ENCODE peak calls at places on chromosomes 12 and 14, in seven cellular contexts. One of them, this sample, is unnamed. For H3K4me1, the result is how much of the 10 kb centered on the place peaks cover.

GRCh38 chr12:96255077-96255476 is 60.9 kb downstream of the ELK3 start:
- DNase-seq in astrocyte: peak
- DNase-seq in small intestine: no peak
- DNase-seq in BE2C: no peak
- DNase-seq in left ventricle myocardium inferior: peak
- DNase-seq in endodermal cell: no peak
- DNase-seq in mammary epithelial cell: no peak
- DNase-seq in this sample: peak

GRCh38 chr12:67355428-67356385 is 86.5 kb downstream of the CAND1 start:
- DNase-seq in astrocyte: peak
- DNase-seq in small intestine: peak
- DNase-seq in BE2C: peak
- DNase-seq in left ventricle myocardium inferior: no peak
- DNase-seq in endodermal cell: peak
- DNase-seq in mammary epithelial cell: peak
- DNase-seq in this sample: no peak

GRCh38 chr12:23472329-23472971 is 477.0 kb downstream of the SOX5 start:
- DNase-seq in astrocyte: no peak
- DNase-seq in small intestine: no peak
- DNase-seq in BE2C: no peak
- DNase-seq in left ventricle myocardium inferior: no peak
- DNase-seq in endodermal cell: peak
- DNase-seq in mammary epithelial cell: peak
- DNase-seq in this sample: no peak

GRCh38 chr14:59428581-59429012 is 36.6 kb downstream of the GPR135 start:
- DNase-seq in astrocyte: peak
- DNase-seq in small intestine: no peak
- DNase-seq in BE2C: no peak
- DNase-seq in left ventricle myocardium inferior: no peak
- DNase-seq in endodermal cell: no peak
- DNase-seq in mammary epithelial cell: peak
- DNase-seq in this sample: no peak

GRCh38 chr12:6866163-6866919 is 990 bp upstream of the TPI1 start:
- DNase-seq in astrocyte: no peak
- DNase-seq in small intestine: no peak
- DNase-seq in BE2C: no peak
- DNase-seq in left ventricle myocardium inferior: no peak
- DNase-seq in endodermal cell: peak
- DNase-seq in mammary epithelial cell: no peak
- DNase-seq in this sample: peak

GRCh38 chr12:124663771-124664366 is 96.5 kb upstream of the NCOR2 start:
- DNase-seq in astrocyte: no peak
- DNase-seq in small intestine: no peak
- DNase-seq in BE2C: no peak
- DNase-seq in left ventricle myocardium inferior: no peak
- DNase-seq in endodermal cell: peak
- DNase-seq in mammary epithelial cell: no peak
- DNase-seq in this sample: no peak

GRCh38 chr14:64951724-64952123 is 9.2 kb upstream of the GPX2 start:
- DNase-seq in astrocyte: no peak
- DNase-seq in small intestine: no peak
- DNase-seq in BE2C: no peak
- DNase-seq in left ventricle myocardium inferior: no peak
- DNase-seq in endodermal cell: no peak
- DNase-seq in mammary epithelial cell: no peak
- DNase-seq in this sample: peak

GRCh38 chr12:54197037-54197909 is 8.5 kb upstream of the SMUG1 start:
- DNase-seq in astrocyte: peak
- DNase-seq in small intestine: no peak
- DNase-seq in BE2C: peak
- DNase-seq in left ventricle myocardium inferior: no peak
- DNase-seq in endodermal cell: peak
- DNase-seq in mammary epithelial cell: peak
- DNase-seq in this sample: no peak

GRCh38 chr14:56805201-56805991 is 4.9 kb downstream of the OTX2 start:
- DNase-seq in astrocyte: no peak
- DNase-seq in small intestine: no peak
- DNase-seq in BE2C: no peak
- DNase-seq in left ventricle myocardium inferior: no peak
- DNase-seq in endodermal cell: peak
- DNase-seq in mammary epithelial cell: no peak
- DNase-seq in this sample: no peak

GRCh38 chr12:40953076-40953475 is 235.0 kb upstream of the PDZRN4 start:
- DNase-seq in astrocyte: peak
- DNase-seq in small intestine: no peak
- DNase-seq in BE2C: no peak
- DNase-seq in left ventricle myocardium inferior: no peak
- DNase-seq in endodermal cell: no peak
- DNase-seq in mammary epithelial cell: no peak
- DNase-seq in this sample: no peak

GRCh38 chr12:122891661-122892525 is 4.0 kb downstream of the VPS37B start:
- DNase-seq in astrocyte: peak
- DNase-seq in small intestine: peak
- DNase-seq in BE2C: no peak
- DNase-seq in left ventricle myocardium inferior: no peak
- DNase-seq in endodermal cell: peak
- DNase-seq in mammary epithelial cell: peak
- DNase-seq in this sample: no peak

GRCh38 chr14:70317969-70318634 is 41.4 kb downstream of the COX16 start:
- DNase-seq in astrocyte: peak
- DNase-seq in small intestine: peak
- DNase-seq in BE2C: peak
- DNase-seq in left ventricle myocardium inferior: no peak
- DNase-seq in endodermal cell: peak
- DNase-seq in mammary epithelial cell: peak
- DNase-seq in this sample: no peak

GRCh38 chr12:77189463-77189862 is 124.1 kb upstream of the E2F7 start:
- DNase-seq in astrocyte: peak
- DNase-seq in small intestine: no peak
- DNase-seq in BE2C: no peak
- DNase-seq in left ventricle myocardium inferior: no peak
- DNase-seq in endodermal cell: no peak
- DNase-seq in mammary epithelial cell: peak
- DNase-seq in this sample: no peak

GRCh38 chr14:103385994-103386491 is 828 bp downstream of the MARK3 start:
- DNase-seq in astrocyte: no peak
- DNase-seq in small intestine: peak
- DNase-seq in BE2C: peak
- DNase-seq in left ventricle myocardium inferior: no peak
- DNase-seq in endodermal cell: no peak
- DNase-seq in mammary epithelial cell: no peak
- DNase-seq in this sample: peak

GRCh38 chr14:103887170-103887501 is 39.8 kb upstream of the PPP1R13B start:
- DNase-seq in astrocyte: no peak
- DNase-seq in small intestine: no peak
- DNase-seq in BE2C: no peak
- DNase-seq in left ventricle myocardium inferior: no peak
- DNase-seq in endodermal cell: no peak
- DNase-seq in mammary epithelial cell: no peak
- DNase-seq in this sample: no peak

DNA sequence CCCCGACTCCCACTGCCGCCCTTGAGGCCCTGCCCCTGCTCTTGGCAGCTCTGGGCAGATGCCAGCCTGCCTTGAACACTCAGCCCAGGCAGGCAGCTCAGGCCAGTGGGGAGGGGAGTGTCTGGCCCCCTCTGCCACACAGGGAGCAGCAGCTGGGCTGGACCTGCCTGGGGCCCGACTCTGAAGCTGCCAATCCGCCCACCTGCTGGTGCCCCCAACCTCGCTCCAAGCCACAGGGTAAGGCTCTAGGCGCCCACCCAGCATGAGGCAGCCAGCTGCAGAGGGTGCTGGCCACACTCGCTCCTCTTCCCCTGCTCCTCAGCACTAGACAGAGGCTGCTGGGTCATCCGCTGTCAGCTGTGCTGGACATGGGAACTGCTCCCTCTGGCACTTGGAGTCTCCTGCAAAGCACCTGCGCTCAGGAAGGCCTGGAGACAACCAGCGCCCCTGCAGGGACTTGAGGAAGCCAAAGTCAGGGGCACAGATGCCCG is 24.7 kb upstream of the NUDT14 start:
- DNase-seq in astrocyte: no peak
- DNase-seq in small intestine: no peak
- DNase-seq in BE2C: no peak
- DNase-seq in left ventricle myocardium inferior: no peak
- DNase-seq in endodermal cell: no peak
- DNase-seq in mammary epithelial cell: no peak
- DNase-seq in this sample: no peak
- H3K4me1 ChIP-seq in astrocyte: under half
- H3K4me1 ChIP-seq in small intestine: under half
- H3K4me1 ChIP-seq in BE2C: under half
- H3K4me1 ChIP-seq in left ventricle myocardium inferior: half or more
- H3K4me1 ChIP-seq in endodermal cell: under half
- H3K4me1 ChIP-seq in mammary epithelial cell: under half
- H3K4me1 ChIP-seq in this sample: under half

DNA sequence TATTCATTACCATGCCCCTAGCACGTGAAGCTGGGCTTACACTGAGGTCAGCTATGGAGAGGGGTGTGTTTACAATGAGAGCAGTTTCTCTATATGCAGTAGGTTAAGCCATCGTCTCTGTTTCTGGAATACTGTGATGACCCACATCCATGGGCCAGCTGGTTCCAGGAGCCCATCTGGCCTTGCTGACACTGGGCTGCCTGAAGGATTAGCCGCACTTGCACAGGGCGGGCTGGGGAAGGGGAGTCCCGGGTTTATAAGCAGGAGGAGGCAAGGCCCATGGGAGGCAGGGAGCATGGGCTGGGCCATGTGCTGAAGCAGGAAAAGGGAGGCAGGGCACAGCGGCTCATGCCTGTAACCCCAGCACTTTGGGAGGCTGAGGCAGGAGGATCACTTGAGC is 198.0 kb upstream of the PRMT8 start:
- DNase-seq in astrocyte: no peak
- DNase-seq in small intestine: no peak
- DNase-seq in BE2C: no peak
- DNase-seq in left ventricle myocardium inferior: no peak
- DNase-seq in endodermal cell: no peak
- DNase-seq in mammary epithelial cell: no peak
- DNase-seq in this sample: no peak
- H3K4me3 ChIP-seq in astrocyte: no peak
- H3K4me3 ChIP-seq in small intestine: no peak
- H3K4me3 ChIP-seq in BE2C: no peak
- H3K4me3 ChIP-seq in left ventricle myocardium inferior: no peak
- H3K4me3 ChIP-seq in endodermal cell: no peak
- H3K4me3 ChIP-seq in mammary epithelial cell: no peak
- H3K4me3 ChIP-seq in this sample: no peak

GRCh38 chr14:75291331-75291730 is 12.7 kb downstream of the FOS start:
- DNase-seq in astrocyte: no peak
- DNase-seq in small intestine: no peak
- DNase-seq in BE2C: no peak
- DNase-seq in left ventricle myocardium inferior: no peak
- DNase-seq in endodermal cell: no peak
- DNase-seq in mammary epithelial cell: no peak
- DNase-seq in this sample: no peak

GRCh38 chr14:75292016-75292646 is 13.5 kb downstream of the FOS start:
- DNase-seq in astrocyte: no peak
- DNase-seq in small intestine: no peak
- DNase-seq in BE2C: no peak
- DNase-seq in left ventricle myocardium inferior: no peak
- DNase-seq in endodermal cell: no peak
- DNase-seq in mammary epithelial cell: no peak
- DNase-seq in this sample: no peak

GRCh38 chr14:75292886-75293285 is 14.3 kb downstream of the FOS start:
- DNase-seq in astrocyte: no peak
- DNase-seq in small intestine: no peak
- DNase-seq in BE2C: no peak
- DNase-seq in left ventricle myocardium inferior: no peak
- DNase-seq in endodermal cell: no peak
- DNase-seq in mammary epithelial cell: no peak
- DNase-seq in this sample: no peak

GRCh38 chr14:75290851-75291250 is 12.2 kb downstream of the FOS start:
- DNase-seq in astrocyte: no peak
- DNase-seq in small intestine: no peak
- DNase-seq in BE2C: no peak
- DNase-seq in left ventricle myocardium inferior: no peak
- DNase-seq in endodermal cell: no peak
- DNase-seq in mammary epithelial cell: no peak
- DNase-seq in this sample: no peak

GRCh38 chr14:75289840-75290388 is 11.3 kb downstream of the FOS start:
- DNase-seq in astrocyte: no peak
- DNase-seq in small intestine: no peak
- DNase-seq in BE2C: no peak
- DNase-seq in left ventricle myocardium inferior: no peak
- DNase-seq in endodermal cell: no peak
- DNase-seq in mammary epithelial cell: no peak
- DNase-seq in this sample: no peak
- H3K4me1 ChIP-seq in astrocyte: under half
- H3K4me1 ChIP-seq in small intestine: under half
- H3K4me1 ChIP-seq in BE2C: under half
- H3K4me1 ChIP-seq in left ventricle myocardium inferior: under half
- H3K4me1 ChIP-seq in endodermal cell: under half
- H3K4me1 ChIP-seq in mammary epithelial cell: under half
- H3K4me1 ChIP-seq in this sample: under half

GRCh38 chr14:58061581-58061980 is 90.4 kb downstream of the ARMH4 start:
- DNase-seq in astrocyte: no peak
- DNase-seq in small intestine: no peak
- DNase-seq in BE2C: no peak
- DNase-seq in left ventricle myocardium inferior: no peak
- DNase-seq in endodermal cell: no peak
- DNase-seq in mammary epithelial cell: no peak
- DNase-seq in this sample: no peak
- H3K4me3 ChIP-seq in astrocyte: no peak
- H3K4me3 ChIP-seq in small intestine: no peak
- H3K4me3 ChIP-seq in BE2C: no peak
- H3K4me3 ChIP-seq in left ventricle myocardium inferior: no peak
- H3K4me3 ChIP-seq in endodermal cell: no peak
- H3K4me3 ChIP-seq in mammary epithelial cell: no peak
- H3K4me3 ChIP-seq in this sample: no peak

DNA sequence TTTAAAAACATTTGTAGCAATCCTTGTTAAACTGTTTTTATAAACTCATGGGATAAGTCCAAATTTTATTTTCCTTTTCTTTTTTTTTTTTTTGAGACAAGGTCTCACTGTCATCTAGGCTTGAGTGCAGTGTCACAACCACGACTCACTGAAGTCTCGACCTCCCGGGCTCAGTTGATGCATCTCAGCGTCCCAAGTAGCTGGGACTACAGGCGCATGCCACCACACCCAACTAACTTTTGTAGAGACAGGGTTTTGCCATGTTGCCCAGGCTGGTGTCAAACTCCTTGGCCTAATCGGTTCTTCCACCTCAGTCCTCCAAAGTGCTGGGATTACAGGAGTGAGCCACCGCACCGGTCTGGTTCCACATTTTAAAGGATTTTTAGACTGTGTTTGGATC is 9.8 kb downstream of the RAP1B start:
- DNase-seq in astrocyte: no peak
- DNase-seq in small intestine: no peak
- DNase-seq in BE2C: no peak
- DNase-seq in left ventricle myocardium inferior: no peak
- DNase-seq in endodermal cell: peak
- DNase-seq in mammary epithelial cell: no peak
- DNase-seq in this sample: no peak
- H3K4me1 ChIP-seq in astrocyte: under half
- H3K4me1 ChIP-seq in small intestine: under half
- H3K4me1 ChIP-seq in BE2C: under half
- H3K4me1 ChIP-seq in left ventricle myocardium inferior: half or more
- H3K4me1 ChIP-seq in endodermal cell: under half
- H3K4me1 ChIP-seq in mammary epithelial cell: under half
- H3K4me1 ChIP-seq in this sample: under half

This sample was measured in right cardiac atrium.